ENCODE peak calls at places on chromosomes 16 and 17, in nine cellular contexts. U is dorsolateral prefrontal cortex, X is cardiac muscle cell, J is Peyer's patch, N is BJ, M is AG10803, A is heart right ventricle, W is fibroblast of the aortic adventitia, I is mucosa of descending colon. D is an unnamed sample.

GRCh38 chr17:21425736-21426135 is 49.6 kb downstream of the KCNJ12 start:
- DNase-seq in U (no peak), X (no peak), J (no peak), N (no peak), M (peak; percentile 38), A (no peak), W (no peak), I (no peak), D (no peak)

GRCh38 chr17:2395258-2396170 is 5.3 kb downstream of the MNT start:
- DNase-seq in U (no peak), X (peak; percentile 49), J (no peak), N (no peak), M (peak; percentile 57), A (no peak), W (no peak), I (peak; percentile 64), D (no peak)

GRCh38 chr17:43403846-43404245 is 5.1 kb downstream of the ARL4D start:
- DNase-seq in U (no peak), X (peak; percentile 42), J (no peak), N (no peak), M (no peak), A (no peak), W (no peak), I (no peak), D (no peak)

GRCh38 chr16:1019234-1019933 is 37.8 kb downstream of the SOX8 start:
- DNase-seq in U (peak; percentile 79), X (no peak), J (no peak), N (peak; percentile 26), M (peak; percentile 69), A (peak; percentile 62), W (peak; percentile 52), I (no peak), D (peak; percentile 94)

GRCh38 chr16:48358419-48358818 is 26.8 kb downstream of the SIAH1 start:
- DNase-seq in U (no peak), X (no peak), J (no peak), N (no peak), M (no peak), A (no peak), W (no peak), I (no peak), D (no peak)

GRCh38 chr16:3576211-3576610 is 992 bp downstream of the NLRC3 start:
- DNase-seq in U (no peak), X (no peak), J (no peak), N (no peak), M (no peak), A (no peak), W (no peak), I (no peak), D (no peak)

GRCh38 chr17:40795019-40795667 is 4.6 kb downstream of the KRT28 start:
- DNase-seq in U (no peak), X (no peak), J (no peak), N (no peak), M (no peak), A (no peak), W (no peak), I (no peak), D (no peak)

GRCh38 chr17:51228177-51228576 is 31.7 kb downstream of the MBTD1 start:
- DNase-seq in U (no peak), X (no peak), J (no peak), N (peak; percentile 27), M (peak; percentile 83), A (no peak), W (peak; percentile 62), I (no peak), D (no peak)

GRCh38 chr17:59848778-59849177 is 44.0 kb downstream of the TUBD1 start:
- DNase-seq in U (no peak), X (no peak), J (peak; percentile 83), N (no peak), M (peak; percentile 94), A (peak; percentile 50), W (peak; percentile 78), I (peak; percentile 78), D (no peak)

GRCh38 chr17:58643147-58643546 is 48.7 kb downstream of the TEX14 start:
- DNase-seq in U (no peak), X (no peak), J (no peak), N (no peak), M (peak; percentile 57), A (no peak), W (peak; percentile 73), I (no peak), D (no peak)

GRCh38 chr17:77320046-77320445 is 179.3 kb downstream of the SEC14L1 start:
- DNase-seq in U (no peak), X (no peak), J (peak; percentile 49), N (no peak), M (peak; percentile 87), A (no peak), W (peak; percentile 85), I (peak; percentile 37), D (no peak)

GRCh38 chr17:82452162-82452561 is 1.6 kb upstream of the CYBC1 start:
- DNase-seq in U (no peak), X (no peak), J (no peak), N (no peak), M (no peak), A (no peak), W (no peak), I (no peak), D (no peak)

GRCh38 chr17:50883850-50884291 is 17.7 kb upstream of the TOB1 start:
- DNase-seq in U (no peak), X (no peak), J (no peak), N (no peak), M (no peak), A (no peak), W (no peak), I (no peak), D (no peak)

GRCh38 chr17:30321314-30321713 is 12.5 kb downstream of the TMIGD1 start:
- DNase-seq in U (no peak), X (no peak), J (no peak), N (no peak), M (no peak), A (no peak), W (no peak), I (no peak), D (no peak)

GRCh38 chr17:19766421-19767270 is 18.5 kb upstream of the ALDH3A1 start:
- DNase-seq in U (peak; percentile 79), X (peak; percentile 78), J (peak; percentile 90), N (no peak), M (peak; percentile 49), A (peak; percentile 84), W (peak; percentile 57), I (peak; percentile 90), D (no peak)

GRCh38 chr17:17096438-17097178 is 54.4 kb downstream of the MPRIP start:
- DNase-seq in U (no peak), X (no peak), J (no peak), N (no peak), M (peak; percentile 76), A (no peak), W (no peak), I (no peak), D (no peak)

GRCh38 chr17:70050931-70051330 is 24.1 kb upstream of the KCNJ16 start:
- DNase-seq in U (no peak), X (no peak), J (no peak), N (no peak), M (no peak), A (no peak), W (peak; percentile 73), I (no peak), D (no peak)
- H3K4me3 ChIP-seq in U (no peak overlapping the region), X (no peak overlapping the region), J (no peak overlapping the region), N (no peak overlapping the region), M (no peak overlapping the region), A (no peak overlapping the region), W (no peak overlapping the region), I (no peak overlapping the region), D (no peak overlapping the region)

DNA sequence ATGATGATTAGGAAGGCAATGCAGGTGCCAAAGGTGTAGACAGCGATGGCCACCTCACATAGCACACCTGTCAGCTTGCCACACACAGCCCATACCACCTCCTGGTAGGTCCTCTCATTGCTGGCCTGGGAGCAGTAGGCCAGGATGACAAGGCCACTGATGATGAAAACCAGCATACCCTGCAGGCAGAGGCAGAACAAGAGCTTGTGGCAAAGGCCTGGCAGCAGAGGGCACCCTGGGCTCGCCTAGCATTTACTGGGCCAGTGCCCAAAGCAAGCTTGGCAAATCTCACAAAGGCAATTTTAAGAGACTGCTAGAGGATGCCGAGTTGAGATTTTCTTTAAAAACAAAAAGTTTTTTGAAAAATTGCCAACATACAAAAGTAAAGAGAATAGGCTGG is 5.9 kb downstream of the SLC38A7 start:
- DNase-seq in U (peak; percentile 67), X (no peak), J (no peak), N (no peak), M (peak; percentile 50), A (peak; percentile 46), W (peak; percentile 54), I (no peak), D (no peak)
- TF ChIP-seq CTCF in U (peak; percentile 71), X (peak; percentile 12), J (no peak), N (no peak), M (no peak), A (peak; percentile 22), W (peak; percentile 23), I (no peak), D (peak; percentile 43)

DNA sequence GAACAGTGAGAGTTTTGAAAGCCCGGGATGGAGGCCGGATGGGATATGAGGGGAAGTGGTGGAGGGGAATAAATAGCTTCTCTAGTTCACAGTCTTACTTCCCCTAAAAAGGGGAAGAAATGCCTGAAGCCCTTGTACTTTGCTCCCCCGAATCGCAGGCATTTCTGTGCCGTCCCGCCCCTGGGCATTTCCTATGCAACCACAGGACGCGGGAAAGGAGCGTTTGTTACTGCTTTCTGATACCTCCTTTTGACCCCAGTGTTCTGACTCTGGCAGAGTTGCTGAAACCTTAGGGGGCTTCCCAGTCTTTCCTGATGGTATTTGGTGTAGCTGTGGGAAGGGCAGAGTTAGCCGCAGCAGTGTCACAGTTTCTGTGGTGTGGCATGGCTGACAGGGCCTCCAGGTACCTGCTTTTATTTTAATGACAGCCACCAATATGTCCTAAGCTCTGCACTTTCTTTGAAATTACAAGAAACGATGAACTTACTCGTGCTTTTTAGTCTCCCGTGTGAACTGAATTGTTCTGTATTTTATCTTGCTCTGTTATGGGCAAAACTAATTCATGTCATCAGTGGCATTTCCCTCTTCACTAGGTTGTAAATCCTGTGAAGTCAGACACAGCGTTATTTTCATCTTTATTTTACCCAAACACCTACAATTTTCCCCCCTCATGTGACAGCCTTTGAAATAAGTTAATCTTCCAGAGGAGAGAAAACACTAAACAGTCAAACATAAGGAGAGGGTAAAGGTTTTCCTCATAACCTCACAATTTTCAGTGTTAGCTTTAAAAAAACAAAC is 27.1 kb downstream of the USP10 start:
- DNase-seq in U (no peak), X (no peak), J (peak; percentile 62), N (no peak), M (no peak), A (no peak), W (no peak), I (peak; percentile 61), D (no peak)
- H3K4me3 ChIP-seq in U (no peak overlapping the region), X (no peak overlapping the region), J (no peak overlapping the region), N (no peak overlapping the region), M (no peak overlapping the region), A (peak overlapping the region; percentile 10), W (no peak overlapping the region), I (no peak overlapping the region), D (no peak overlapping the region)

DNA sequence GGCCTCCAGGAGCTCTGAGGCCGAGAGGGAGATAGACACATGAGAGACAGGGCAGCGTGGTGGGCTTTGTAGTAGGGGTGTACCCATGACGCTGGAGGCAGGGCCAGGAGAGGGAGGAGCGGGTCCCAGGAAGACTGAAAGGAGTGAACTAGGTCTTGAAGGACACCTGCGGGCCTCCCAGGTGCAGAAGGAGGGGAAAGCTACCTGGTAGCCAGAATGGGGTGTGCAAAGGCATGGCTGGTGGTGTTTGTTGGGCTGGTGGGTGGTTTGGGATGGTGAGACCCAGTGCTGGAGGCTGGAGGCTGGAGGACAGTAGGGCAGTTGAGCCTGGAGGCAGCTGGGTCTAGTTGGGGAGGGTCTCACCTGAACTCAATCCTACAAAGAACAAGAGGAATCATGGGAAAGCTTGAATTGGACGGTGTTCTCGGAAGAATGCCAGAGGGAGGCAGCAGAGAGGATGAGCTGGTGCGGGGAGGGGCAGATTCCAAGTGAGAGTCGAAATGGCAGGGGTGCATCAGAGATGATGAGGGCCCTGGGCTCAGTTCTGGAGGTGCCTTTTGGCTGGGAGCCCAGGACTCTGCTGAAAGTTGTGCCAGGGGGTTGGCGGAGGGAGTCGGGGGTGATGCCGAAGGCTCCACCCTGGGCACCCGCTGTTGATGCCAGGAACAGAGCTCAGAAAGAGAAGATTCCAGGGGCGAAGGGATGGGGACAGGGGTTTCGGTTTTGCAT is 21.2 kb downstream of the C1QTNF1 start:
- DNase-seq in U (no peak), X (no peak), J (no peak), N (no peak), M (no peak), A (no peak), W (no peak), I (peak; percentile 27), D (no peak)
- TF ChIP-seq CTCF in U (no peak), X (no peak), J (no peak), N (no peak), M (no peak), A (no peak), W (no peak), I (no peak), D (no peak)